ENCODE peak calls at places on chromosome 11, in ten cellular contexts. One of them, this sample, is unnamed.

GRCh38 chr11:126115253-126115540 is 52.5 kb upstream of the CDON start:
- DNase-seq in HL-60: no peak
- DNase-seq in cardiac muscle cell: no peak
- DNase-seq in H1: no peak
- DNase-seq in AG10803: peak; percentile 58
- DNase-seq in heart left ventricle: peak; percentile 79
- DNase-seq in pancreas: peak; percentile 83
- DNase-seq in Peyer's patch: no peak
- DNase-seq in fibroblast of mammary gland: no peak
- DNase-seq in fibroblast of lung: no peak
- DNase-seq in this sample: no peak

GRCh38 chr11:60780065-60780464 is 5.1 kb upstream of the MS4A10 start:
- DNase-seq in HL-60: no peak
- DNase-seq in cardiac muscle cell: no peak
- DNase-seq in H1: no peak
- DNase-seq in AG10803: no peak
- DNase-seq in heart left ventricle: no peak
- DNase-seq in pancreas: no peak
- DNase-seq in Peyer's patch: no peak
- DNase-seq in fibroblast of mammary gland: no peak
- DNase-seq in fibroblast of lung: no peak
- DNase-seq in this sample: no peak

GRCh38 chr11:34206598-34207300 is 101.3 kb downstream of the NAT10 start:
- DNase-seq in HL-60: no peak
- DNase-seq in cardiac muscle cell: no peak
- DNase-seq in H1: no peak
- DNase-seq in AG10803: no peak
- DNase-seq in heart left ventricle: no peak
- DNase-seq in pancreas: no peak
- DNase-seq in Peyer's patch: no peak
- DNase-seq in fibroblast of mammary gland: no peak
- DNase-seq in fibroblast of lung: no peak
- DNase-seq in this sample: no peak

GRCh38 chr11:44727373-44728084 is 767 bp downstream of the TSPAN18 start:
- DNase-seq in HL-60: peak; percentile 32
- DNase-seq in cardiac muscle cell: peak; percentile 84
- DNase-seq in H1: no peak
- DNase-seq in AG10803: peak; percentile 70
- DNase-seq in heart left ventricle: peak; percentile 88
- DNase-seq in pancreas: peak; percentile 94
- DNase-seq in Peyer's patch: peak; percentile 90
- DNase-seq in fibroblast of mammary gland: peak; percentile 52
- DNase-seq in fibroblast of lung: peak; percentile 71
- DNase-seq in this sample: peak; percentile 70

GRCh38 chr11:96091476-96091875 is 167.6 kb upstream of the MTMR2 start:
- DNase-seq in HL-60: no peak
- DNase-seq in cardiac muscle cell: peak; percentile 40
- DNase-seq in H1: no peak
- DNase-seq in AG10803: no peak
- DNase-seq in heart left ventricle: no peak
- DNase-seq in pancreas: no peak
- DNase-seq in Peyer's patch: no peak
- DNase-seq in fibroblast of mammary gland: no peak
- DNase-seq in fibroblast of lung: no peak
- DNase-seq in this sample: no peak

GRCh38 chr11:12235945-12236743 is 125.8 kb downstream of the MICAL2 start:
- DNase-seq in HL-60: no peak
- DNase-seq in cardiac muscle cell: peak; percentile 78
- DNase-seq in H1: no peak
- DNase-seq in AG10803: peak; percentile 74
- DNase-seq in heart left ventricle: no peak
- DNase-seq in pancreas: no peak
- DNase-seq in Peyer's patch: peak; percentile 56
- DNase-seq in fibroblast of mammary gland: peak; percentile 72
- DNase-seq in fibroblast of lung: peak; percentile 92
- DNase-seq in this sample: peak; percentile 81

GRCh38 chr11:26741036-26741435 is 19.2 kb upstream of the SLC5A12 start:
- DNase-seq in HL-60: no peak
- DNase-seq in cardiac muscle cell: peak; percentile 28
- DNase-seq in H1: no peak
- DNase-seq in AG10803: peak; percentile 36
- DNase-seq in heart left ventricle: no peak
- DNase-seq in pancreas: no peak
- DNase-seq in Peyer's patch: no peak
- DNase-seq in fibroblast of mammary gland: peak; percentile 86
- DNase-seq in fibroblast of lung: peak; percentile 76
- DNase-seq in this sample: peak; percentile 75

GRCh38 chr11:123163621-123164020 is 31.4 kb downstream of the CLMP start:
- DNase-seq in HL-60: no peak
- DNase-seq in cardiac muscle cell: no peak
- DNase-seq in H1: no peak
- DNase-seq in AG10803: no peak
- DNase-seq in heart left ventricle: no peak
- DNase-seq in pancreas: no peak
- DNase-seq in Peyer's patch: no peak
- DNase-seq in fibroblast of mammary gland: no peak
- DNase-seq in fibroblast of lung: no peak
- DNase-seq in this sample: no peak

GRCh38 chr11:134365011-134365925 is 33.5 kb downstream of the GLB1L2 start:
- DNase-seq in HL-60: no peak
- DNase-seq in cardiac muscle cell: no peak
- DNase-seq in H1: no peak
- DNase-seq in AG10803: no peak
- DNase-seq in heart left ventricle: no peak
- DNase-seq in pancreas: peak; percentile 48
- DNase-seq in Peyer's patch: no peak
- DNase-seq in fibroblast of mammary gland: no peak
- DNase-seq in fibroblast of lung: no peak
- DNase-seq in this sample: no peak

GRCh38 chr11:95739526-95739925 is 50.1 kb downstream of the FAM76B start:
- DNase-seq in HL-60: no peak
- DNase-seq in cardiac muscle cell: no peak
- DNase-seq in H1: no peak
- DNase-seq in AG10803: no peak
- DNase-seq in heart left ventricle: no peak
- DNase-seq in pancreas: no peak
- DNase-seq in Peyer's patch: no peak
- DNase-seq in fibroblast of mammary gland: no peak
- DNase-seq in fibroblast of lung: no peak
- DNase-seq in this sample: no peak

GRCh38 chr11:11178671-11179070 is 174.4 kb downstream of the CSNK2A3 start:
- DNase-seq in HL-60: no peak
- DNase-seq in cardiac muscle cell: no peak
- DNase-seq in H1: no peak
- DNase-seq in AG10803: no peak
- DNase-seq in heart left ventricle: no peak
- DNase-seq in pancreas: no peak
- DNase-seq in Peyer's patch: no peak
- DNase-seq in fibroblast of mammary gland: no peak
- DNase-seq in fibroblast of lung: peak; percentile 55
- DNase-seq in this sample: no peak

GRCh38 chr11:76610871-76611475 is 59.6 kb downstream of the LRRC32 start:
- DNase-seq in HL-60: no peak
- DNase-seq in cardiac muscle cell: no peak
- DNase-seq in H1: no peak
- DNase-seq in AG10803: no peak
- DNase-seq in heart left ventricle: peak; percentile 69
- DNase-seq in pancreas: no peak
- DNase-seq in Peyer's patch: peak; percentile 32
- DNase-seq in fibroblast of mammary gland: no peak
- DNase-seq in fibroblast of lung: no peak
- DNase-seq in this sample: no peak
- TF ChIP-seq CTCF in HL-60: no peak
- TF ChIP-seq CTCF in cardiac muscle cell: no peak
- TF ChIP-seq CTCF in H1: no peak
- TF ChIP-seq CTCF in AG10803: no peak
- TF ChIP-seq CTCF in heart left ventricle: no peak
- TF ChIP-seq CTCF in pancreas: no peak
- TF ChIP-seq CTCF in Peyer's patch: no peak
- TF ChIP-seq CTCF in fibroblast of mammary gland: no peak
- TF ChIP-seq CTCF in fibroblast of lung: no peak
- TF ChIP-seq CTCF in this sample: peak; percentile 23

GRCh38 chr11:102522332-102523207 is 8.0 kb downstream of the MMP7 start:
- DNase-seq in HL-60: no peak
- DNase-seq in cardiac muscle cell: no peak
- DNase-seq in H1: no peak
- DNase-seq in AG10803: no peak
- DNase-seq in heart left ventricle: no peak
- DNase-seq in pancreas: no peak
- DNase-seq in Peyer's patch: no peak
- DNase-seq in fibroblast of mammary gland: no peak
- DNase-seq in fibroblast of lung: no peak
- DNase-seq in this sample: no peak

GRCh38 chr11:102523887-102524286 is 6.7 kb downstream of the MMP7 start:
- DNase-seq in HL-60: no peak
- DNase-seq in cardiac muscle cell: no peak
- DNase-seq in H1: no peak
- DNase-seq in AG10803: no peak
- DNase-seq in heart left ventricle: no peak
- DNase-seq in pancreas: no peak
- DNase-seq in Peyer's patch: no peak
- DNase-seq in fibroblast of mammary gland: no peak
- DNase-seq in fibroblast of lung: no peak
- DNase-seq in this sample: no peak

GRCh38 chr11:102518296-102519094 is 12.1 kb downstream of the MMP7 start:
- DNase-seq in HL-60: no peak
- DNase-seq in cardiac muscle cell: peak; percentile 57
- DNase-seq in H1: no peak
- DNase-seq in AG10803: peak; percentile 38
- DNase-seq in heart left ventricle: no peak
- DNase-seq in pancreas: no peak
- DNase-seq in Peyer's patch: no peak
- DNase-seq in fibroblast of mammary gland: no peak
- DNase-seq in fibroblast of lung: peak; percentile 36
- DNase-seq in this sample: no peak

GRCh38 chr11:102520514-102520913 is 10.0 kb downstream of the MMP7 start:
- DNase-seq in HL-60: no peak
- DNase-seq in cardiac muscle cell: no peak
- DNase-seq in H1: no peak
- DNase-seq in AG10803: no peak
- DNase-seq in heart left ventricle: no peak
- DNase-seq in pancreas: no peak
- DNase-seq in Peyer's patch: no peak
- DNase-seq in fibroblast of mammary gland: no peak
- DNase-seq in fibroblast of lung: no peak
- DNase-seq in this sample: no peak

DNA sequence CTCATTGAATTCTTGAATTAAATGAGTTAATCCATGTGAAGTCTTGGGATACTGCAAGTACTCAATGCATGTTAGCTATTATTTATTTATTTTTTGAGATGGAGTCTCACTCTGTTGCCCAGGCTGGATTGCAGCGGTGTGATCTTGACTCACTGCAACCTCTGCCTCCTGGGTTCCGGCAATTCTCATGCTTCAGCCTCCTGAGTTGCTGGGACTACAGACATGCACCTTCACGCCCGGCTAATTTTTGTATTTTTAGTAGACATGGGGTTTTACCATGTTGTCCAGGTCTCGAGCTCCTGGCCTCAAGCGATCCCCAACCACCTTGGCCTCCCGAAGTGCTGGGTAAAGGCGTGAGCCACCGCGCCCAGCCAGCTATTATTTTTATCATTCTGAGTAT is 9.4 kb downstream of the MMP7 start:
- DNase-seq in HL-60: no peak
- DNase-seq in cardiac muscle cell: no peak
- DNase-seq in H1: no peak
- DNase-seq in AG10803: no peak
- DNase-seq in heart left ventricle: no peak
- DNase-seq in pancreas: no peak
- DNase-seq in Peyer's patch: no peak
- DNase-seq in fibroblast of mammary gland: no peak
- DNase-seq in fibroblast of lung: no peak
- DNase-seq in this sample: no peak
- H3K4me3 ChIP-seq in HL-60: no peak overlapping the region
- H3K4me3 ChIP-seq in cardiac muscle cell: no peak overlapping the region
- H3K4me3 ChIP-seq in H1: no peak overlapping the region
- H3K4me3 ChIP-seq in AG10803: no peak overlapping the region
- H3K4me3 ChIP-seq in heart left ventricle: no peak overlapping the region
- H3K4me3 ChIP-seq in pancreas: no peak overlapping the region
- H3K4me3 ChIP-seq in Peyer's patch: no peak overlapping the region
- H3K4me3 ChIP-seq in fibroblast of mammary gland: no peak overlapping the region
- H3K4me3 ChIP-seq in fibroblast of lung: no peak overlapping the region
- H3K4me3 ChIP-seq in this sample: no peak overlapping the region

DNA sequence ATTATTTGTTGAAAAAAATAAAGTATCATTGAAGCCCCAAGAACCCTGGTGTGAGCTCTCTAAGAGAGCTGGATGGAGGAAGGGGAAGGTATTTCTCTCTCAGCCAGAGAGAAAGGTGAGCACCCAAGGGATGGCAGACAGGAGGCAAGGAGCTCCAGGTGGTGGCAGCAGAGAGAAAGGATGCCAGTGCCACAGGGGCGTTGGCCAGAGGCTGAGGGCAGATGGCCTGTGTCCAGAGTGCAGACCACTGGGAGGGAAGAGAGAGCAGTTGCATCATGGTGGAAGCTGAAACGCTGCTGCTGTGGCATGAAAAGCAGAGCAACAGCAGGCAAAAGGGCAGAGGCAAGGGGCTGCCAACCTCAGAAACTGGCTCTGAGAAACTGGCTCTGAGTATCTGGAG is 8.5 kb downstream of the SPON1 start:
- DNase-seq in HL-60: no peak
- DNase-seq in cardiac muscle cell: no peak
- DNase-seq in H1: no peak
- DNase-seq in AG10803: no peak
- DNase-seq in heart left ventricle: no peak
- DNase-seq in pancreas: no peak
- DNase-seq in Peyer's patch: peak; percentile 76
- DNase-seq in fibroblast of mammary gland: peak; percentile 30
- DNase-seq in fibroblast of lung: no peak
- DNase-seq in this sample: no peak
- TF ChIP-seq CTCF in HL-60: no peak
- TF ChIP-seq CTCF in cardiac muscle cell: no peak
- TF ChIP-seq CTCF in H1: peak; percentile 68
- TF ChIP-seq CTCF in AG10803: peak; percentile 35
- TF ChIP-seq CTCF in heart left ventricle: no peak
- TF ChIP-seq CTCF in pancreas: no peak
- TF ChIP-seq CTCF in Peyer's patch: peak; percentile 81
- TF ChIP-seq CTCF in fibroblast of mammary gland: peak; percentile 38
- TF ChIP-seq CTCF in fibroblast of lung: peak; percentile 53
- TF ChIP-seq CTCF in this sample: no peak

DNA sequence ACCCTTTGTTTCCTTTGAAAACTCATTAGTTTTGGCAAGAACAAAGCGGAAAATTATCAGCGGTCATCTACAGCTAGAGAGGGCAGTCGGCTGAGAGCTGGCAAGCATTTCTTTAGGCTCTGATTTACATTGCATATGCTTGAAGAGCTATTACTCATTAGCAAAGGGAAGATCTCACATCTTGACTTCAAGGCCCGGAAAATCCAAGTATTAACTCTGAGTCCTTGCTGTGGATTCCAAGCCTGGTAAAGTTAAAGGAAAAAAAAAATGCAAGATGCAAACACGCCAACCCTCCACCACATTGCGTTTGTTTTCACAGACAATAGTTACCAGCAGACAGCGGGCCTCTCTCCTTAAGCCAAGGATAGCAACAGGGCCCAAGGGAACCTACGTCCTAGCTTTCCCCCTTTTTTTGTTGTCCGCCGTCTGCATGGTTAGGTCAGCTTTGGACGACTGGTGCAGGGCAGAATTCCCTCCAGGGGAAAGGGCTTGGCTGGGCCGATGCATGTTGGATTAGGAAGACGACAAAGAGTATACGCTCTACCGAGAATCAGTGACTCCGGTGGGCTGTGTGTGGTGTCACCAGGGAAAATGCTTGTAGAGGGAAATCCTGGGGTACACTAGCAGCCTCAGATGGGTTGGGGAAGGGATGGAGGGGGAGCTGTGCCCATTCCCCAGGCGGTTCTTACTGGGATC is 1.7 kb downstream of the TESMIN start:
- DNase-seq in HL-60: no peak
- DNase-seq in cardiac muscle cell: peak; percentile 20
- DNase-seq in H1: no peak
- DNase-seq in AG10803: no peak
- DNase-seq in heart left ventricle: no peak
- DNase-seq in pancreas: no peak
- DNase-seq in Peyer's patch: no peak
- DNase-seq in fibroblast of mammary gland: peak; percentile 7
- DNase-seq in fibroblast of lung: peak; percentile 45
- DNase-seq in this sample: no peak
- H3K4me3 ChIP-seq in HL-60: no peak overlapping the region
- H3K4me3 ChIP-seq in cardiac muscle cell: no peak overlapping the region
- H3K4me3 ChIP-seq in H1: peak overlapping the region; percentile 62
- H3K4me3 ChIP-seq in AG10803: no peak overlapping the region
- H3K4me3 ChIP-seq in heart left ventricle: no peak overlapping the region
- H3K4me3 ChIP-seq in pancreas: no peak overlapping the region
- H3K4me3 ChIP-seq in Peyer's patch: no peak overlapping the region
- H3K4me3 ChIP-seq in fibroblast of mammary gland: no peak overlapping the region
- H3K4me3 ChIP-seq in fibroblast of lung: no peak overlapping the region
- H3K4me3 ChIP-seq in this sample: no peak overlapping the region